ENCODE peak calls at places on chromosomes 6 and 20, in four cellular contexts. One of them, this sample, is unnamed.

GRCh38 chr6:97294451-97294850 is 11.4 kb upstream of the MMS22L start:
- DNase-seq in OCI-LY7: no peak
- DNase-seq in gastrocnemius medialis: no peak
- DNase-seq in choroid plexus epithelial cell: peak
- DNase-seq in this sample: peak

GRCh38 chr6:37131960-37132253 is 38.0 kb upstream of the PIM1 start:
- DNase-seq in OCI-LY7: no peak
- DNase-seq in gastrocnemius medialis: no peak
- DNase-seq in choroid plexus epithelial cell: no peak
- DNase-seq in this sample: no peak

GRCh38 chr6:26183581-26184408 is 96.6 kb downstream of the HFE start:
- DNase-seq in OCI-LY7: no peak
- DNase-seq in gastrocnemius medialis: no peak
- DNase-seq in choroid plexus epithelial cell: peak
- DNase-seq in this sample: peak

GRCh38 chr6:37582309-37582708 is 82.6 kb upstream of the CCDC167 start:
- DNase-seq in OCI-LY7: no peak
- DNase-seq in gastrocnemius medialis: no peak
- DNase-seq in choroid plexus epithelial cell: no peak
- DNase-seq in this sample: no peak

GRCh38 chr6:44122821-44123220 is 4.4 kb downstream of the MRPL14 start:
- DNase-seq in OCI-LY7: peak
- DNase-seq in gastrocnemius medialis: no peak
- DNase-seq in choroid plexus epithelial cell: peak
- DNase-seq in this sample: peak

GRCh38 chr6:75788894-75789293 is 39.9 kb downstream of the MYO6 start:
- DNase-seq in OCI-LY7: no peak
- DNase-seq in gastrocnemius medialis: no peak
- DNase-seq in choroid plexus epithelial cell: no peak
- DNase-seq in this sample: no peak

GRCh38 chr20:41180599-41181333 is 43.4 kb downstream of the PLCG1 start:
- DNase-seq in OCI-LY7: no peak
- DNase-seq in gastrocnemius medialis: no peak
- DNase-seq in choroid plexus epithelial cell: no peak
- DNase-seq in this sample: no peak

GRCh38 chr20:2840967-2841531 is 504 bp downstream of the VPS16 start:
- DNase-seq in OCI-LY7: peak
- DNase-seq in gastrocnemius medialis: no peak
- DNase-seq in choroid plexus epithelial cell: peak
- DNase-seq in this sample: no peak

GRCh38 chr20:39029324-39029820 is 67.2 kb downstream of the DHX35 start:
- DNase-seq in OCI-LY7: no peak
- DNase-seq in gastrocnemius medialis: no peak
- DNase-seq in choroid plexus epithelial cell: no peak
- DNase-seq in this sample: no peak

GRCh38 chr6:7418238-7418905 is 28.8 kb downstream of the RIOK1 start:
- DNase-seq in OCI-LY7: no peak
- DNase-seq in gastrocnemius medialis: no peak
- DNase-seq in choroid plexus epithelial cell: no peak
- DNase-seq in this sample: no peak

GRCh38 chr6:132005177-132005576 is 54.0 kb upstream of the CCN2 start:
- DNase-seq in OCI-LY7: no peak
- DNase-seq in gastrocnemius medialis: no peak
- DNase-seq in choroid plexus epithelial cell: no peak
- DNase-seq in this sample: no peak

GRCh38 chr6:158439255-158439654 is 120.6 kb upstream of the TMEM181 start:
- DNase-seq in OCI-LY7: peak
- DNase-seq in gastrocnemius medialis: no peak
- DNase-seq in choroid plexus epithelial cell: peak
- DNase-seq in this sample: peak

DNA sequence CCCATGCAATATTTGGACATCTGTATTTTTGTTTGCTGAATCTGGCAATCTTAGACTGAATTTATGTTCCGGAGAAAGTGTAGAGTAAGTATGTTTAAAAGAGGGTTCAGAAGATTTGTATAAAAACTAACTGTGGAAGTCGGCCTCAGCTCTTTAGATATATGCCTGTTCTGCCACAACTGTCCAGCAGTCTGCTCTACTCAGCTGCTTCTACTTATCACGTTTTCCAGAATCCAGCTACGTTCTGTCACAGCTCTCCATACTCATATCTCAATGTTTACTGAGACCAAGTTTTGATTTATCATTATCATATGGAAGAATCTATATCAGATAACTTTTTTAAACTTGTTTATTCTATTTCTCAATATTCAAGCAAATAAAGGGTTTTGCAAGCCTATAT is 721.3 kb downstream of the EYS start:
- DNase-seq in OCI-LY7: no peak
- DNase-seq in gastrocnemius medialis: no peak
- DNase-seq in choroid plexus epithelial cell: peak
- DNase-seq in this sample: no peak
- TF ChIP-seq CTCF in OCI-LY7: no peak
- TF ChIP-seq CTCF in gastrocnemius medialis: no peak
- TF ChIP-seq CTCF in choroid plexus epithelial cell: peak
- TF ChIP-seq CTCF in this sample: no peak

DNA sequence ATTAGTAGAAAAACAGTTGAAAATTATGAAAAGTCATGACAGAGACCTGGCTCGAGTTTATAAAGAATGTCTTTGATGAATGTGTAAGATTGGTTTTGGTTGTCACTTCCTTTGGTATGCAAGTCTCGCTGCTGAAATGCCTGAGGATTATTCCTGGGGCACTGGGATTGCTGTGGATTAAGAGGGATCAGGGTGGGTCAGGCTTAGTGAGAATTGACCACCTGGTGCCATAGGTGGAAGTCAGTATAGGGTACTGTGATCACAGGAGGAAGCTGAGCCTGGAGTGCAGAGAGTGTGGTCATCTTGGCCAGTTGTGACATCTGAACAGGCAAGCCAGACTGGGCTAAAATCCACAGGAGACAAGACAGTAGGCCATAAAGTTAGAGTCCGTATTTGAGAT is 34.9 kb downstream of the CEP43 start:
- DNase-seq in OCI-LY7: no peak
- DNase-seq in gastrocnemius medialis: no peak
- DNase-seq in choroid plexus epithelial cell: no peak
- DNase-seq in this sample: no peak
- TF ChIP-seq CTCF in OCI-LY7: no peak
- TF ChIP-seq CTCF in gastrocnemius medialis: no peak
- TF ChIP-seq CTCF in choroid plexus epithelial cell: no peak
- TF ChIP-seq CTCF in this sample: no peak

GRCh38 chr6:125899726-125900182 is 56.8 kb upstream of the HINT3 start:
- DNase-seq in OCI-LY7: no peak
- DNase-seq in gastrocnemius medialis: no peak
- DNase-seq in choroid plexus epithelial cell: no peak
- DNase-seq in this sample: no peak
- TF ChIP-seq CTCF in OCI-LY7: no peak
- TF ChIP-seq CTCF in gastrocnemius medialis: no peak
- TF ChIP-seq CTCF in choroid plexus epithelial cell: no peak
- TF ChIP-seq CTCF in this sample: no peak

GRCh38 chr20:52191436-52192295 is at the start of gene ZFP64:
- DNase-seq in OCI-LY7: peak
- DNase-seq in gastrocnemius medialis: peak
- DNase-seq in choroid plexus epithelial cell: peak
- DNase-seq in this sample: no peak
- TF ChIP-seq CTCF in OCI-LY7: peak
- TF ChIP-seq CTCF in gastrocnemius medialis: peak
- TF ChIP-seq CTCF in choroid plexus epithelial cell: peak
- TF ChIP-seq CTCF in this sample: peak

GRCh38 chr20:15836634-15837033 is 736.6 kb downstream of the KIF16B start:
- DNase-seq in OCI-LY7: no peak
- DNase-seq in gastrocnemius medialis: no peak
- DNase-seq in choroid plexus epithelial cell: no peak
- DNase-seq in this sample: no peak

GRCh38 chr20:15832512-15832911 is 740.7 kb downstream of the KIF16B start:
- DNase-seq in OCI-LY7: no peak
- DNase-seq in gastrocnemius medialis: no peak
- DNase-seq in choroid plexus epithelial cell: no peak
- DNase-seq in this sample: no peak

GRCh38 chr20:15835811-15836210 is 737.4 kb downstream of the KIF16B start:
- DNase-seq in OCI-LY7: no peak
- DNase-seq in gastrocnemius medialis: no peak
- DNase-seq in choroid plexus epithelial cell: no peak
- DNase-seq in this sample: no peak

GRCh38 chr20:15837563-15837962 is 735.7 kb downstream of the KIF16B start:
- DNase-seq in OCI-LY7: no peak
- DNase-seq in gastrocnemius medialis: no peak
- DNase-seq in choroid plexus epithelial cell: no peak
- DNase-seq in this sample: no peak

DNA sequence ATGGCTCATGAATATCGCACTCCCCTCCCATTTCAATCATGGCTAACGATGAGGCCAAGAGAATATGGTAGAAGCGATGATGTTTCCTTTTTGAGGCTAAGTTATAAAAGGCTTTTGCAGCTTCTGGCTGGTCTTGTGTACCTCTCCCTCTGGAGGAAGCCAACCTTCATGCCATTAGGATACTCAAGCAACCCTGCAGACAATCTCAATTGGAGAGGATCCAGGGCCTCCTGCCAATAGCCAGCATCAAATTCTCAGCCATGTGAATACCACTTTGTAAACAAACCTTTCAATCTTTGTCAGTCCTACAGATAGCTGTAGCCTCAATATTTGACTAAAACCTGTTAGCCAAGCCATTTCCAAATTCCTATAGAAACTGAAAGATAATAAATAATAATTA is 738.4 kb downstream of the KIF16B start:
- DNase-seq in OCI-LY7: no peak
- DNase-seq in gastrocnemius medialis: no peak
- DNase-seq in choroid plexus epithelial cell: no peak
- DNase-seq in this sample: no peak
- TF ChIP-seq CTCF in OCI-LY7: no peak
- TF ChIP-seq CTCF in gastrocnemius medialis: no peak
- TF ChIP-seq CTCF in choroid plexus epithelial cell: no peak
- TF ChIP-seq CTCF in this sample: no peak

GRCh38 chr20:20369353-20370086 is 1.6 kb downstream of the INSM1 start:
- DNase-seq in OCI-LY7: no peak
- DNase-seq in gastrocnemius medialis: no peak
- DNase-seq in choroid plexus epithelial cell: no peak
- DNase-seq in this sample: no peak
- TF ChIP-seq CTCF in OCI-LY7: no peak
- TF ChIP-seq CTCF in gastrocnemius medialis: no peak
- TF ChIP-seq CTCF in choroid plexus epithelial cell: no peak
- TF ChIP-seq CTCF in this sample: no peak

This sample was measured in GM12878.